ENCODE peak calls at places on chromosome 7, in six cellular contexts. E is NCI-H1092 treated with DMSO at 0.1 percent for 48 hours; N is GM13977; U is activated CD4-positive, alpha-beta T cell treated with anti-CD3 and anti-CD28 coated beads, Interleukin-2, amount 50 U/mL, for 24 hours; R is hippocampal formation; S is heart left ventricle. O is an unnamed sample.

GRCh38 chr7:132732466-132732865 is 156.2 kb upstream of the PLXNA4 start:
- DNase-seq in E (no peak), N (no peak), U (no peak), R (no peak), S (no peak), O (no peak)

GRCh38 chr7:148856035-148856881 is 27.8 kb downstream of the EZH2 start:
- DNase-seq in E (peak), N (peak), U (no peak), R (no peak), S (no peak), O (peak)

GRCh38 chr7:43906327-43907010 is at the start of gene URGCP:
- DNase-seq in E (peak), N (peak), U (peak), R (peak), S (peak), O (no peak)

GRCh38 chr7:21192662-21193061 is 235.2 kb upstream of the SP4 start:
- DNase-seq in E (no peak), N (no peak), U (no peak), R (no peak), S (no peak), O (no peak)

GRCh38 chr7:39950473-39951155 is 558 bp downstream of the CDK13 start:
- DNase-seq in E (peak), N (peak), U (peak), R (peak), S (peak), O (no peak)

GRCh38 chr7:4784799-4785198 is 9.4 kb downstream of the AP5Z1 start:
- DNase-seq in E (no peak), N (no peak), U (no peak), R (no peak), S (no peak), O (no peak)

GRCh38 chr7:99834382-99834781 is 6.6 kb downstream of the CYP3A43 start:
- DNase-seq in E (no peak), N (no peak), U (no peak), R (no peak), S (no peak), O (no peak)

GRCh38 chr7:134067164-134067563 is 60.0 kb upstream of the LRGUK start:
- DNase-seq in E (no peak), N (no peak), U (no peak), R (no peak), S (no peak), O (no peak)

GRCh38 chr7:91657386-91658120 is 222.9 kb downstream of the MTERF1 start:
- DNase-seq in E (no peak), N (no peak), U (no peak), R (no peak), S (no peak), O (no peak)

GRCh38 chr7:135877799-135878198 is 99.4 kb downstream of the MTPN start:
- DNase-seq in E (no peak), N (no peak), U (no peak), R (no peak), S (no peak), O (no peak)

GRCh38 chr7:54813398-54813797 is 54.4 kb upstream of the SEC61G start:
- DNase-seq in E (no peak), N (no peak), U (no peak), R (no peak), S (no peak), O (no peak)

GRCh38 chr7:98378210-98378819 is 22.6 kb downstream of the BAIAP2L1 start:
- DNase-seq in E (no peak), N (no peak), U (no peak), R (no peak), S (no peak), O (no peak)

GRCh38 chr7:122886357-122887081 is at the start of gene CADPS2:
- DNase-seq in E (peak), N (peak), U (no peak), R (peak), S (peak), O (peak)

GRCh38 chr7:75795831-75796285 is 17.7 kb downstream of the CCL24 start:
- DNase-seq in E (no peak), N (no peak), U (no peak), R (no peak), S (peak), O (no peak)

GRCh38 chr7:3063016-3063753 is 19.5 kb upstream of the CARD11 start:
- DNase-seq in E (no peak), N (peak), U (peak), R (no peak), S (no peak), O (no peak)

GRCh38 chr7:56046728-56047445 is 4.4 kb downstream of the PSPH start:
- DNase-seq in E (no peak), N (no peak), U (no peak), R (no peak), S (no peak), O (no peak)

GRCh38 chr7:73995330-73995729 is 32.6 kb upstream of the ELN start:
- DNase-seq in E (no peak), N (no peak), U (no peak), R (no peak), S (no peak), O (no peak)

GRCh38 chr7:128266891-128267839 is 26.1 kb downstream of the LEP start:
- DNase-seq in E (peak), N (no peak), U (no peak), R (peak), S (peak), O (peak)

GRCh38 chr7:24728121-24728500 is 29.2 kb downstream of the GSDME start:
- DNase-seq in E (no peak), N (no peak), U (no peak), R (no peak), S (no peak), O (no peak)

GRCh38 chr7:25321424-25321823 is 93.1 kb upstream of the NPVF start:
- DNase-seq in E (no peak), N (no peak), U (no peak), R (no peak), S (no peak), O (no peak)

GRCh38 chr7:2256306-2257045 is 14.4 kb downstream of the NUDT1 start:
- DNase-seq in E (no peak), N (no peak), U (no peak), R (no peak), S (no peak), O (no peak)